ENCODE peak calls at places on chromosomes 16 and 17, in nine cellular contexts. L is astrocyte of the spinal cord, G is fibroblast of mammary gland, X is cardiac fibroblast, I is mucosa of descending colon, F is tibial artery, R is neural crest cell, N is RWPE1, B is B cell. K is an unnamed sample.

GRCh38 chr17:50634123-50634914 is at the start of gene ABCC3:
- DNase-seq in L (no peak), I (peak), F (peak), G (peak), R (no peak), B (no peak), N (peak), X (peak), K (peak)

GRCh38 chr17:41061969-41062368 is 2.1 kb upstream of the KRTAP2-3 start:
- DNase-seq in B (no peak), L (peak), F (no peak), X (peak), G (peak), R (no peak), N (peak), I (no peak), K (peak)

GRCh38 chr17:17783825-17784598 is 52.8 kb downstream of the SREBF1 start:
- DNase-seq in X (peak), I (peak), N (no peak), B (peak), G (peak), R (peak), F (no peak), L (peak), K (no peak)

GRCh38 chr16:78122774-78123315 is 23.4 kb downstream of the WWOX start:
- DNase-seq in G (peak), L (peak), B (peak), F (no peak), N (peak), X (peak), R (no peak), I (no peak), K (peak)

GRCh38 chr17:78794399-78794798 is 12.3 kb upstream of the CYTH1 start:
- DNase-seq in X (no peak), F (no peak), N (no peak), B (no peak), G (no peak), I (no peak), L (no peak), R (no peak), K (no peak)

GRCh38 chr16:19678804-19679203 is 39.2 kb downstream of the KNOP1 start:
- DNase-seq in I (no peak), L (no peak), N (no peak), X (no peak), G (no peak), R (no peak), B (no peak), F (no peak), K (no peak)

GRCh38 chr17:30990458-30990857 is 19.6 kb downstream of the RNF135 start:
- DNase-seq in F (no peak), G (no peak), X (no peak), R (no peak), B (no peak), N (no peak), I (no peak), L (no peak), K (no peak)

GRCh38 chr17:45841883-45842525 is 2.7 kb upstream of the SPPL2C start:
- DNase-seq in F (no peak), L (no peak), R (no peak), B (no peak), G (no peak), X (no peak), I (no peak), N (peak), K (no peak)

GRCh38 chr17:2150871-2151270 is 96.0 kb downstream of the HIC1 start:
- DNase-seq in I (no peak), L (no peak), G (no peak), F (no peak), N (no peak), R (no peak), B (no peak), X (no peak), K (no peak)

GRCh38 chr16:57475711-57476339 is 10.5 kb downstream of the DOK4 start:
- DNase-seq in N (no peak), F (no peak), G (peak), L (peak), B (peak), R (peak), X (peak), I (no peak), K (no peak)

GRCh38 chr17:2703181-2703580 is 8.4 kb downstream of the CLUH start:
- DNase-seq in I (no peak), F (peak), L (no peak), R (no peak), N (no peak), X (no peak), G (no peak), B (no peak), K (no peak)

GRCh38 chr16:67029249-67030096 is 524 bp downstream of the CBFB start:
- DNase-seq in X (peak), F (peak), L (peak), N (peak), G (peak), B (peak), R (peak), I (peak), K (no peak)

GRCh38 chr17:18070861-18071340 is 16.8 kb upstream of the DRG2 start:
- DNase-seq in L (peak), X (peak), G (peak), R (no peak), I (no peak), F (no peak), N (no peak), B (no peak), K (no peak)

GRCh38 chr17:4365628-4366311 is 705 bp downstream of the UBE2G1 start:
- DNase-seq in I (peak), R (peak), N (no peak), X (peak), B (no peak), F (peak), L (peak), G (no peak), K (no peak)

DNA sequence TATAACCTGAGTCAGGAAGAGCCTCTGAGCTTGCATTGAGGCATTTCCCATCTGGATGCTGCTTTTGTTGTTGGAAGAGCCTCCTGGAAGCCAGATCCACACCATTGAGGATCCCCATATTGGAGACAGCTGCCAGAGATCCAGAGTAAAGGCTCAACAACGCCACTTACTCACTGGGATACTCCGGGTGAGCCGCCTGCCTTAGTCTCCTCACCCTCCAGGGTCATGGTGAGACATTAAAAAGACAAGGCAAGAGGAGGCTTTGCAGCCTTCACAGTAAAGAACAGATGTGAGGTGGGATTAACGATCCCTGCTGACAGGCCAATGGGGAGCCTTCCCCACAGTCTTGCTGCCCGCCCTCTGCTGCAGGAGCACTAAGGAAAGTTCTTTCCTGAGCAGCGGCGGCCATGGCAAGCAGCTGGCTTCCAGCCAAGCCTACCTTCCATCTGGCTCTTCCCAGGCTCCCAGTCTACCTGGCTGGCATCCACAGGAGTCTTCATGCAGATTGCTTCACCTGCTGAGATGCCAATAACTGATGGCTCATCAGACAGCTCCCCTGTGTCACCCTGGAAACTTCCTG is 198.5 kb downstream of the CYLD start:
- DNase-seq in L (no peak), R (no peak), I (no peak), X (no peak), B (no peak), G (no peak), N (no peak), F (no peak), K (no peak)
- TF ChIP-seq CTCF in L (no peak), R (no peak), I (no peak), X (no peak), B (no peak), G (no peak), N (no peak), F (no peak), K (no peak)

DNA sequence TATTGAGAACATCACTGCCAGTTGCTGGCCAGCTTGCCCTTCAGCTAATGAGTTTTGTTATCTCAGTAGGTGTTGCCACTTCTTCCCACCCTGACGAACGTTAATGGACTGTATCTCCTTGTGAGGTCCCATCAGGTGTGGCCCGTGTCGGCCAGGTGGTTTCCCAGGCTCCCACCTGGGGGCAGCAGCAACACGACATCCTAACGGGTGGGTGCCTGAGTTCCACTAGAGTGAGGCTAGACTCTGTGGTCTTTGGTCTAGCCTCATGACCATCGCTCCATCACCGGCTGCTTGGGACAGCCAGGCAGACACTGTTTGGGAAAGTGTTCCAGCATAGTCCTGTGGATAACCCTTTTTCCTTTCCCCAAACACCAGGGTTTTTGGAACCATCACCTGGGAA is 45.6 kb upstream of the LCMT1 start:
- DNase-seq in R (no peak), F (no peak), L (no peak), N (no peak), G (no peak), B (peak), X (no peak), I (peak), K (no peak)
- TF ChIP-seq CTCF in R (no peak), F (no peak), L (no peak), N (no peak), G (no peak), B (no peak), X (no peak), I (no peak), K (no peak)

GRCh38 chr16:85553436-85554113 is 59.5 kb upstream of the GSE1 start:
- DNase-seq in G (peak), X (peak), B (peak), F (peak), L (peak), N (peak), I (peak), R (no peak), K (no peak)
- TF ChIP-seq CTCF in G (no peak), X (no peak), B (no peak), F (no peak), L (peak), N (peak), I (no peak), R (peak), K (no peak)

GRCh38 chr17:48550313-48551205 is 5.7 kb upstream of the HOXB2 start:
- DNase-seq in N (no peak), L (peak), R (no peak), F (no peak), G (no peak), I (no peak), B (no peak), X (no peak), K (no peak)
- TF ChIP-seq CTCF in N (no peak), L (peak), R (peak), F (no peak), G (no peak), I (no peak), B (no peak), X (no peak), K (peak)

GRCh38 chr16:55045329-55046145 is 114.9 kb downstream of the IRX5 start:
- DNase-seq in G (no peak), X (no peak), N (no peak), L (no peak), B (no peak), R (no peak), F (peak), I (no peak), K (no peak)

GRCh38 chr16:55042556-55043432 is 112.1 kb downstream of the IRX5 start:
- DNase-seq in X (no peak), R (no peak), B (no peak), G (no peak), L (no peak), N (no peak), F (peak), I (no peak), K (no peak)

GRCh38 chr16:55044366-55044975 is 113.8 kb downstream of the IRX5 start:
- DNase-seq in B (no peak), I (no peak), N (no peak), L (no peak), G (no peak), R (no peak), F (peak), X (no peak), K (no peak)

GRCh38 chr16:55041540-55042234 is 111.0 kb downstream of the IRX5 start:
- DNase-seq in N (no peak), R (no peak), X (no peak), F (peak), I (no peak), B (no peak), L (no peak), G (no peak), K (no peak)

DNA sequence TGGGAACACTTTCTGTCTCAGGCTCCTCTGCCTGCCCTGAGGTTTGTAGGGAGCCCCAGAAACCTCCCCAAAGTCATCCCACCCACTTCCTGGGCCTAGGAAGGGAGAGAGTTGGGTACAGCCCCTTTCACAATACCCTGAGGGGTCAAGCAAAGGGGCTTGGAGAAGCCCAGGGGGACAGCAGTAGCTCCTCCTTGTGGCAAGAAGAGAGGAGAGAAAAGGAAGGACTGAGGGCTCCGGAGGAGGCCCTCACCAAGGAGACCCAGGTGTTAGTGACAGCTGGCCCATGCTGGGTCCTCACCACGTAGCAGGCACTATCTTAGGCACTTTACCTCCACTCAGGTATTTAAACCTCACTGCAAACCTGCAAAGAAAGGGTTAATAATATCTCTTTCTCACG is 112.8 kb downstream of the IRX5 start:
- DNase-seq in I (no peak), N (no peak), B (no peak), G (no peak), X (no peak), F (no peak), R (no peak), L (no peak), K (no peak)
- TF ChIP-seq CTCF in I (no peak), N (no peak), B (no peak), G (no peak), X (no peak), F (no peak), R (no peak), L (peak), K (no peak)

DNA sequence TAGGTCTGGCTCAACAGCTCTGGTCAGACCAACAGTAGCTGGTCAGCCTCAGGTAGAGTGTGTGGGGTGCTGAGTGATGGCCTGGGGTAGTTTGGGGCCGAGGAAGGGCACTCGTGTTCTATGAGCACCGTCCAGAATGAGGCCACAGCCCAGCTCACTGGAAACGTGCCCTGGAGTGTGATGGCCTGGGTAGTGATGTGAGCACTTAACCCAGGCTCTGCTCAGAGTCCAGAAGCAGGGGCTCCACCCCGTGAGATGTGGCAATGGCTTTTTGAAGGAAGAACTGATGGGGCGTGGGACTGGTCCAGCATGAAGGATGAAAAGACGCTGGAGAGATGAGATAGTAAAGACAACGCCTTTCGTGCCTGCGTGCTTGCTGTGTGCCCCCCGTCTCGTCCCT is 35.3 kb downstream of the NTN1 start:
- DNase-seq in L (no peak), R (no peak), F (no peak), X (no peak), I (peak), G (no peak), N (no peak), B (no peak), K (no peak)
- TF ChIP-seq CTCF in L (no peak), R (no peak), F (no peak), X (no peak), I (no peak), G (no peak), N (no peak), B (no peak), K (no peak)

GRCh38 chr17:19546289-19547065 is 12.8 kb downstream of the SLC47A1 start:
- DNase-seq in G (no peak), X (peak), N (no peak), L (no peak), I (peak), F (peak), B (peak), R (no peak), K (no peak)
- TF ChIP-seq CTCF in G (no peak), X (no peak), N (no peak), L (no peak), I (no peak), F (peak), B (no peak), R (no peak), K (no peak)

GRCh38 chr17:80982426-80982974 is 9.1 kb upstream of the CHMP6 start:
- DNase-seq in B (no peak), L (no peak), X (no peak), F (no peak), I (no peak), N (no peak), R (no peak), G (no peak), K (no peak)
- TF ChIP-seq CTCF in B (no peak), L (no peak), X (no peak), F (no peak), I (no peak), N (no peak), R (no peak), G (no peak), K (no peak)

GRCh38 chr16:75250809-75251279 is 580 bp downstream of the BCAR1 start:
- DNase-seq in B (no peak), I (peak), R (no peak), X (no peak), G (no peak), F (peak), L (peak), N (peak), K (no peak)

GRCh38 chr16:75248536-75249380 is 2.7 kb downstream of the BCAR1 start:
- DNase-seq in X (no peak), L (no peak), I (no peak), G (no peak), N (no peak), R (no peak), F (no peak), B (no peak), K (no peak)

GRCh38 chr16:75251280-75252048 is at the start of gene BCAR1:
- DNase-seq in L (peak), F (peak), X (peak), G (peak), I (peak), N (peak), B (no peak), R (peak), K (peak)

GRCh38 chr16:75249441-75249840 is 2.0 kb downstream of the BCAR1 start:
- DNase-seq in L (no peak), F (no peak), N (no peak), I (no peak), X (no peak), B (no peak), R (no peak), G (no peak), K (no peak)

DNA sequence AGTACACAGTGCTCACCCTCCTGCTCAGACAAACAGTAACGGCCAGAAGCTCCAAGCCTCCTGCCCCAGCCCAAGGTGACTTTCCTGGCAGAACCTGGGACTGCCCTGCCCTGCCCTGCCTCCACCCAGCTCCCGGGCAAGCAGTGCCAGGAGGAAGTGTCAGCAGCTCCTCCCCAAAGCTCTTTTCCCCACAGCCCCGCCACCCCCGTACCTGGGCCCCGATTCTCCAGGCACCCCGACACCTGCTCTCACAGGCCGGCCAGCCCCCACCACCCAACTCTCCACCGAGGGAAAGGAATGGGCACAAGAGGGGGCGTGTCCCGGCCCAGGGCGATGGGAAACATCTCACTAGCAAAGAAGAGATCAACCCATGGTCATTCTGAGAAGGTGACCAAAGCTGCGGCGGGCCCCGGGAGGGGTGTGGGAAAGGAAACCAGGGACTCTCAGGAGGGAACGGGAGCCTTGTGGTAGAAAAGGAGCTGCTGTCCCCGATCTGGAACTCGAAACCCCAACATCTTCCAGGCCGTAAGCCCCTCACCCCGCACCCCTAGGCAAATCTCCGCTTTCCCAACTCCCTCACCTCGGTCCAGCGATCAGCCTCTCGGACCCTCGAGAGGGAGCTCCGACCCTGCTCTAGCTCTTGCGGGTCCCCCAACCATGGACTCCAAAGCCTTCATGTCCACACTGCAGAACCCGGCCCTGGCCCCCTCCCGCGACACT is 1.2 kb downstream of the BCAR1 start:
- DNase-seq in G (no peak), L (peak), I (peak), F (peak), R (no peak), X (no peak), N (peak), B (no peak), K (no peak)
- TF ChIP-seq CTCF in G (no peak), L (no peak), I (no peak), F (no peak), R (no peak), X (no peak), N (no peak), B (no peak), K (no peak)

GRCh38 chr17:7043544-7044268 is at the start of gene SLC16A11:
- DNase-seq in L (peak), N (no peak), G (no peak), R (no peak), X (peak), F (no peak), B (peak), I (peak), K (no peak)

GRCh38 chr17:7047566-7047965 is 3.7 kb upstream of the SLC16A11 start:
- DNase-seq in G (no peak), R (no peak), L (no peak), B (no peak), I (no peak), F (no peak), X (no peak), N (no peak), K (no peak)

GRCh38 chr17:7048968-7049367 is 5.1 kb upstream of the SLC16A11 start:
- DNase-seq in X (no peak), G (no peak), N (no peak), I (no peak), B (no peak), R (no peak), F (no peak), L (no peak), K (no peak)

GRCh38 chr17:7045492-7046126 is 1.7 kb upstream of the SLC16A11 start:
- DNase-seq in R (peak), X (peak), I (peak), N (peak), G (peak), L (peak), B (peak), F (no peak), K (no peak)

DNA sequence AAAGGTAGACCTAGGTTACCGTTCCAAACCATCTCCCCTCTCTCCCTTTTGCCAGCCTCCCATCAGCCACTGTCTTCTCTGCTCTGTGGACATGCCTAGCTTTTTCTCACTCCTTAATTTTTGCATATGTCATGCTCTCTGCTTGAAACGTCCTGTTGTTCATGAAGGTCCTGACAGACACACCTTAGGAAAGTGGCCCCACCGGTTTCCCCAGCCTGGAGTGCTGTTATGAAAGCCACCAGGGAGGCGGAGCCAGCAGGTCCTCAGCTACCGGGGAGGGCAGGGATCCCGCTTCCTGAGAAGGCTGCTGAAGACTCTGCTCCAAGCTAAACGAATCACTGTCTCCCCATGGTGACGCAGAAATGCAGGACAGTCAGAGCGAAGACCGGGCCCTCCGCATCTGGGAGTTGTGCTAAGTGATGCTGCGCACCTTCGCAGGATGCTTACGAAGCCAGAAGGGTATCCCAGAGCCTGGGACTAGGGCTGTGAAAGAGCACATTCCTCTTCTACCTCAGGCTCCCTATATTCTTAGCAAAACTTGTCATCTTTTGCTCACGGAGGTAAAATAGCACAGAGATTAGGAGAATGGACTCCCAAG is 2.3 kb upstream of the SLC16A11 start:
- DNase-seq in N (peak), L (no peak), F (no peak), X (no peak), R (no peak), I (peak), G (no peak), B (peak), K (no peak)
- TF ChIP-seq CTCF in N (peak), L (no peak), F (no peak), X (no peak), R (no peak), I (no peak), G (no peak), B (peak), K (no peak)

K was measured in AG09309.